ENCODE peak calls at places on chromosomes 7 and 10, in six cellular contexts. O, G, F, Z, M and X are unnamed samples.

GRCh38 chr7:148058753-148059152 is 531.8 kb upstream of the C7orf33 start:
- DNase-seq in O (no peak), G (no peak), F (no peak), Z (no peak), M (no peak), X (no peak)

GRCh38 chr7:134660242-134660785 is 13.7 kb downstream of the BPGM start:
- DNase-seq in O (no peak), G (peak; percentile 38), F (no peak), Z (no peak), M (no peak), X (no peak)

GRCh38 chr10:29257106-29257783 is 31.6 kb upstream of the LYZL1 start:
- DNase-seq in O (no peak), G (peak; percentile 93), F (no peak), Z (no peak), M (no peak), X (no peak)

GRCh38 chr7:112779667-112780066 is 10.5 kb downstream of the TMEM168 start:
- DNase-seq in O (no peak), G (peak; percentile 9), F (no peak), Z (no peak), M (no peak), X (no peak)

GRCh38 chr7:55526770-55527169 is 45.5 kb downstream of the VOPP1 start:
- DNase-seq in O (peak; percentile 61), G (no peak), F (no peak), Z (no peak), M (no peak), X (no peak)

GRCh38 chr7:34373940-34374339 is 284.1 kb upstream of the NPSR1 start:
- DNase-seq in O (no peak), G (peak; percentile 6), F (no peak), Z (peak; percentile 2), M (no peak), X (no peak)

GRCh38 chr10:86749835-86750234 is 6.6 kb upstream of the BMPR1A start:
- DNase-seq in O (no peak), G (no peak), F (no peak), Z (no peak), M (no peak), X (no peak)

GRCh38 chr7:113086431-113086888 is at the start of gene GPR85:
- DNase-seq in O (peak; percentile 63), G (peak; percentile 74), F (peak; percentile 6), Z (no peak), M (no peak), X (no peak)

GRCh38 chr7:131529617-131530016 is 26.8 kb downstream of the PODXL start:
- DNase-seq in O (no peak), G (no peak), F (no peak), Z (no peak), M (no peak), X (no peak)

GRCh38 chr7:74059037-74059436 is 24.6 kb upstream of the LIMK1 start:
- DNase-seq in O (no peak), G (no peak), F (no peak), Z (no peak), M (no peak), X (no peak)

GRCh38 chr7:29285451-29285807 is 90.9 kb downstream of the CHN2 start:
- DNase-seq in O (no peak), G (peak; percentile 73), F (no peak), Z (peak; percentile 3), M (no peak), X (no peak)

GRCh38 chr7:2645274-2645868 is 13.6 kb downstream of the TTYH3 start:
- DNase-seq in O (no peak), G (no peak), F (no peak), Z (no peak), M (no peak), X (no peak)

GRCh38 chr10:32253300-32253699 is 93.7 kb downstream of the EPC1 start:
- DNase-seq in O (no peak), G (peak; percentile 25), F (no peak), Z (no peak), M (no peak), X (no peak)

GRCh38 chr7:4745971-4746919 is 29.2 kb upstream of the AP5Z1 start:
- DNase-seq in O (no peak), G (peak; percentile 75), F (no peak), Z (no peak), M (no peak), X (no peak)

GRCh38 chr7:111877931-111878330 is 315.6 kb upstream of the IMMP2L start:
- DNase-seq in O (no peak), G (no peak), F (no peak), Z (no peak), M (no peak), X (no peak)

GRCh38 chr7:108358553-108358952 is 97.7 kb downstream of the NRCAM start:
- DNase-seq in O (peak; percentile 83), G (peak; percentile 89), F (peak; percentile 52), Z (no peak), M (no peak), X (no peak)

GRCh38 chr10:114607358-114607998 is 50.6 kb downstream of the ABLIM1 start:
- DNase-seq in O (no peak), G (no peak), F (no peak), Z (no peak), M (no peak), X (no peak)

GRCh38 chr7:48246073-48246472 is 74.8 kb downstream of the ABCA13 start:
- DNase-seq in O (no peak), G (no peak), F (no peak), Z (no peak), M (no peak), X (no peak)

GRCh38 chr7:156576216-156577063 is 64.1 kb upstream of the RNF32 start:
- DNase-seq in O (no peak), G (no peak), F (no peak), Z (no peak), M (no peak), X (no peak)

GRCh38 chr7:81577642-81578349 is 192.1 kb downstream of the HGF start:
- DNase-seq in O (no peak), G (no peak), F (no peak), Z (no peak), M (no peak), X (no peak)